ENCODE peak calls at places on chromosomes 12 and 14, in four cellular contexts. One of them, this sample, is unnamed.

GRCh38 chr12:3882896-3883564 is 9.8 kb upstream of the PARP11 start:
- DNase-seq in fibroblast of lung: peak
- DNase-seq in neuronal stem cell: no peak
- DNase-seq in RWPE1: no peak
- DNase-seq in this sample: no peak

GRCh38 chr12:106081606-106082005 is 57.1 kb downstream of the NUAK1 start:
- DNase-seq in fibroblast of lung: peak
- DNase-seq in neuronal stem cell: no peak
- DNase-seq in RWPE1: no peak
- DNase-seq in this sample: no peak

GRCh38 chr12:68240975-68241374 is 12.4 kb downstream of the IL22 start:
- DNase-seq in neuronal stem cell: no peak
- DNase-seq in fibroblast of lung: peak
- DNase-seq in RWPE1: no peak
- DNase-seq in this sample: no peak

GRCh38 chr12:39395866-39396265 is 47.1 kb downstream of the KIF21A start:
- DNase-seq in fibroblast of lung: no peak
- DNase-seq in neuronal stem cell: no peak
- DNase-seq in RWPE1: no peak
- DNase-seq in this sample: no peak

GRCh38 chr12:55687746-55688145 is 20.0 kb downstream of the ITGA7 start:
- DNase-seq in fibroblast of lung: peak
- DNase-seq in RWPE1: no peak
- DNase-seq in neuronal stem cell: no peak
- DNase-seq in this sample: no peak

GRCh38 chr12:116164976-116165425 is 112.5 kb downstream of the MED13L start:
- DNase-seq in neuronal stem cell: no peak
- DNase-seq in RWPE1: peak
- DNase-seq in fibroblast of lung: peak
- DNase-seq in this sample: no peak

GRCh38 chr12:26124491-26125450 is at the start of gene BHLHE41:
- DNase-seq in fibroblast of lung: peak
- DNase-seq in RWPE1: peak
- DNase-seq in neuronal stem cell: peak
- DNase-seq in this sample: peak

GRCh38 chr14:54177861-54178591 is 218.8 kb upstream of the CDKN3 start:
- DNase-seq in fibroblast of lung: peak
- DNase-seq in RWPE1: no peak
- DNase-seq in neuronal stem cell: no peak
- DNase-seq in this sample: no peak

GRCh38 chr12:132289356-132290202 is 39.8 kb downstream of the GALNT9 start:
- DNase-seq in RWPE1: no peak
- DNase-seq in fibroblast of lung: no peak
- DNase-seq in neuronal stem cell: no peak
- DNase-seq in this sample: no peak

GRCh38 chr14:20327005-20327869 is 5.8 kb downstream of the CCNB1IP1 start:
- DNase-seq in RWPE1: peak
- DNase-seq in fibroblast of lung: peak
- DNase-seq in neuronal stem cell: peak
- DNase-seq in this sample: no peak

GRCh38 chr12:34291426-34291901 is 269.2 kb downstream of the ALG10 start:
- DNase-seq in neuronal stem cell: no peak
- DNase-seq in RWPE1: no peak
- DNase-seq in fibroblast of lung: no peak
- DNase-seq in this sample: no peak

GRCh38 chr12:31659087-31659942 is at the start of gene ETFBKMT:
- DNase-seq in fibroblast of lung: peak
- DNase-seq in neuronal stem cell: peak
- DNase-seq in RWPE1: peak
- DNase-seq in this sample: peak

GRCh38 chr12:46266869-46267617 is 1.8 kb downstream of the SLC38A1 start:
- DNase-seq in neuronal stem cell: peak
- DNase-seq in RWPE1: peak
- DNase-seq in fibroblast of lung: peak
- DNase-seq in this sample: peak

GRCh38 chr12:43028826-43029225 is 439.3 kb upstream of the PRICKLE1 start:
- DNase-seq in RWPE1: no peak
- DNase-seq in fibroblast of lung: peak
- DNase-seq in neuronal stem cell: no peak
- DNase-seq in this sample: no peak

GRCh38 chr14:32472512-32473472 is 143.7 kb downstream of the AKAP6 start:
- DNase-seq in fibroblast of lung: peak
- DNase-seq in neuronal stem cell: no peak
- DNase-seq in RWPE1: peak
- DNase-seq in this sample: no peak

GRCh38 chr14:52348796-52349195 is 34.7 kb downstream of the PTGER2 start:
- DNase-seq in neuronal stem cell: no peak
- DNase-seq in RWPE1: no peak
- DNase-seq in fibroblast of lung: peak
- DNase-seq in this sample: no peak

GRCh38 chr14:22791302-22791701 is 23.9 kb downstream of the SLC7A7 start:
- DNase-seq in neuronal stem cell: no peak
- DNase-seq in RWPE1: peak
- DNase-seq in fibroblast of lung: peak
- DNase-seq in this sample: no peak

GRCh38 chr12:18250313-18250916 is 10.9 kb upstream of the PIK3C2G start:
- DNase-seq in fibroblast of lung: peak
- DNase-seq in RWPE1: peak
- DNase-seq in neuronal stem cell: peak
- DNase-seq in this sample: no peak

GRCh38 chr12:29725587-29726320 is 58.0 kb downstream of the TMTC1 start:
- DNase-seq in neuronal stem cell: no peak
- DNase-seq in fibroblast of lung: peak
- DNase-seq in RWPE1: no peak
- DNase-seq in this sample: peak

GRCh38 chr12:77344651-77345050 is 279.3 kb upstream of the E2F7 start:
- DNase-seq in fibroblast of lung: no peak
- DNase-seq in RWPE1: no peak
- DNase-seq in neuronal stem cell: no peak
- DNase-seq in this sample: no peak

GRCh38 chr12:42462486-42462885 is 127.1 kb downstream of the PRICKLE1 start:
- DNase-seq in neuronal stem cell: no peak
- DNase-seq in RWPE1: no peak
- DNase-seq in fibroblast of lung: no peak
- DNase-seq in this sample: no peak

GRCh38 chr14:65156568-65157366 is 54.5 kb upstream of the MAX start:
- DNase-seq in neuronal stem cell: no peak
- DNase-seq in RWPE1: no peak
- DNase-seq in fibroblast of lung: peak
- DNase-seq in this sample: no peak

GRCh38 chr12:59716049-59716448 is 120.2 kb downstream of the SLC16A7 start:
- DNase-seq in neuronal stem cell: no peak
- DNase-seq in fibroblast of lung: peak
- DNase-seq in RWPE1: no peak
- DNase-seq in this sample: no peak

GRCh38 chr12:90152897-90153624 is 444.4 kb upstream of the ATP2B1 start:
- DNase-seq in fibroblast of lung: no peak
- DNase-seq in RWPE1: no peak
- DNase-seq in neuronal stem cell: no peak
- DNase-seq in this sample: no peak

GRCh38 chr12:121992059-121992879 is 29.4 kb upstream of the BCL7A start:
- DNase-seq in neuronal stem cell: no peak
- DNase-seq in fibroblast of lung: peak
- DNase-seq in RWPE1: peak
- DNase-seq in this sample: peak

DNA sequence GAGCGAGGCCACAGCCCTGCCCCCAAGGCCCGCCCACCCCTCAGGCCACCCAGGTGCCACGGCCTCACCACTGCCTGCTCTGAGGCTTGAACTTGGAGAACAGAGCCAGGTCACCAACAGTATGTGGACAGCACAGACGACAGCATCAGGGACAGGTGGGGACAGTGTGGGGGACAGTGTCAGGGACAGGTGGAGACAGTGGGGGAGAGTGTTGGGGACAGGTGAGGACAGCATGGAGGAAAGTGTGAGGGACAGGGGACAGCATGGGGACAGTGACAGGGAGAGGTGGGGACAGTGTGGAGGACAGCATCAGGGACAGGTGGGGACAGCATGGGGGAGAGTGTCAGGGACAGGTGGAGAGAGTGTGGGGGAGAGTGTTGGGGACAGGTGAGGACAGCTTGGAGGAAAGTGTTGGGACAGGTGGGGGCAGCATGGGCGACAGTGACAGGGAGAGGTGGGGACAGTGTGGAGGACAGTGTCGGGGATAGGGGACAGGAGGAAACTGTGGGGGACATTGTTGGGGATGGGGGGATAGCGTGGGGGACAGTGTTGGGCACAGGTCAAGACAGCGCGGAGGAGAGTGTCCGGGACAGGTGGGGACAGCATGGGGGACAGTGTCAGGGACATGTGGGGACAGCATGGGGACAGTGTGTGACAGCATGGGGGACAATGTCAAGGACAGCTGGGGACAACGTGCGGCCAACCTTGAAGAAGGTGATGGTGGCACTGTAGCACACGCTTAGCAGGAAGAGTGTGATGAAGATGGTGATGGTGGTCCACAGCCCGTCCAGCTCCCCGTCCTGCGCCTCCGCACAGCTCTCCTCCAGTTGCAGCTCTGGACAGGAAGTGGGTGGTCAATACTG is 114.9 kb downstream of the TMEM121 start:
- DNase-seq in RWPE1: no peak
- DNase-seq in neuronal stem cell: no peak
- DNase-seq in fibroblast of lung: no peak
- DNase-seq in this sample: no peak
- H3K27ac ChIP-seq in RWPE1: no peak
- H3K27ac ChIP-seq in neuronal stem cell: no peak
- H3K27ac ChIP-seq in fibroblast of lung: no peak
- H3K27ac ChIP-seq in this sample: no peak

DNA sequence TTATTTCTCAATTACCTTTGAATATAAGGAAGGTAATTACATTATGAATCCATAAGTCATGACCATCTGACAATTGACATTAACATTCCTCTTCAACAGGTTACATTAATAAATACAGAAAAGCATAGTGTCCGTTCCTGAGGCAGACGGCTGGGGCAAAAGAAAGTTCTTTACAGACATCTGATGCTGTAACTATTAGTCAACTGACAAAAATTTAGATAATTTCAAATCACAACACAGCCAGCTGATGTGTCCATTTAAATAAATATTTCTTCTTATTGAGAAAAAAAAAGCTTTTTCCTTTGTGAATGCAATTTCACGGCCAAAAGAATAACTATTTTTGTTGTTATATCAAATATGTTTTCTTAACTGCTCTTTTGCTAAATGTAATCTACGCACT is 9.2 kb upstream of the PYROXD1 start:
- DNase-seq in RWPE1: no peak
- DNase-seq in fibroblast of lung: peak
- DNase-seq in neuronal stem cell: no peak
- DNase-seq in this sample: no peak
- H3K27ac ChIP-seq in RWPE1: no peak
- H3K27ac ChIP-seq in fibroblast of lung: no peak
- H3K27ac ChIP-seq in neuronal stem cell: no peak
- H3K27ac ChIP-seq in this sample: no peak

DNA sequence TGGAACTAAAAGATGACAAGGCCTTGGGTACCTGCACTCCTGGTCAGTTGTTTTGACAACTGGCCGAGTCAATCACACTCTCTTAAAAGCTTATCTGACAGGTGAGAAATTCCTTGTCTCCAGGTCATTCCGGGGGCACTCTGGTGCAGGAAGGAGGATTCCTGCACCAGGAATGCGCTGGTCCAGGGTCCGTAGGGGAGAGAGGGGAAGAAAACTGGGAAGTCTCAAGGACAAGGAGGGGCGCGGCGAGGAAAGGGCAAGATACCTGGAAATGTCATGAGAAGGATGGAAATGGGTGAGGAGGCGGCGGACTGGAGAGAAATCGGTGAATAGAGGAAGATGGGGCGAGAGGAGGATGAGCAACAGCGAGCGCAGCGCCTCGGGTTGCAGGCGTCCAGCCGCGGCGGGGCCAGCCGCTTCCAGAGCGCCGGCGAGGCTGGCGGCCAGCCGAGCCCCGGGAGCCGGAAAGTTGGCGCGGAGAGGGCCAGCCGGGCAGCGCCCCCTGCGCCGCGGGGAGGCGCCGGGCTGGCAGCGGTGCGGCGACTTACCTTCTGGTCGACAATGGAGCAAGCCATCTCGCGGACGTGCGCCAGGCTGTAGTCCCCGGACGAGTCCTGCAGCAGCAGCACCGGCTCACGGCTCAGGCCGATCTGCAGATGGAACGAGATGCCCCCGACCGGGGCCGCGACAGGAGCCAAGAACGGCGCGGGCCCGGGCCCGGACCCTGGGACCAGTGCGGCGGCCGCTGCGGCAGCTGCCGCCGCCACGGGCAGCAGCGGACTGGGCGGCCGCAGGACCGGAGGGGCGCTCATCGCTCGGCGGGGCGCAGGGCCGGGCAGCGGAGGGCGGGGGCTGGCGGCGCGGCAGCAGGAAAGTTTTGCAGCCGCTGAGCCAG is 699 bp downstream of the PRKD1 start:
- DNase-seq in neuronal stem cell: peak
- DNase-seq in fibroblast of lung: peak
- DNase-seq in RWPE1: peak
- DNase-seq in this sample: peak
- H3K27ac ChIP-seq in neuronal stem cell: peak
- H3K27ac ChIP-seq in fibroblast of lung: peak
- H3K27ac ChIP-seq in RWPE1: no peak
- H3K27ac ChIP-seq in this sample: peak

GRCh38 chr12:9864913-9865675 is 4.1 kb downstream of the CLEC2B start:
- DNase-seq in RWPE1: no peak
- DNase-seq in neuronal stem cell: no peak
- DNase-seq in fibroblast of lung: no peak
- DNase-seq in this sample: no peak

GRCh38 chr12:9867531-9867930 is 1.6 kb downstream of the CLEC2B start:
- DNase-seq in fibroblast of lung: no peak
- DNase-seq in neuronal stem cell: no peak
- DNase-seq in RWPE1: no peak
- DNase-seq in this sample: no peak

GRCh38 chr12:9868271-9868815 is 811 bp downstream of the CLEC2B start:
- DNase-seq in RWPE1: no peak
- DNase-seq in neuronal stem cell: no peak
- DNase-seq in fibroblast of lung: no peak
- DNase-seq in this sample: no peak

GRCh38 chr12:9868951-9869306 is 225 bp downstream of the CLEC2B start:
- DNase-seq in neuronal stem cell: no peak
- DNase-seq in RWPE1: no peak
- DNase-seq in fibroblast of lung: no peak
- DNase-seq in this sample: no peak

GRCh38 chr12:9866786-9867379 is 2.3 kb downstream of the CLEC2B start:
- DNase-seq in RWPE1: no peak
- DNase-seq in fibroblast of lung: no peak
- DNase-seq in neuronal stem cell: no peak
- DNase-seq in this sample: no peak
- H3K27ac ChIP-seq in RWPE1: no peak
- H3K27ac ChIP-seq in fibroblast of lung: no peak
- H3K27ac ChIP-seq in neuronal stem cell: no peak
- H3K27ac ChIP-seq in this sample: no peak

DNA sequence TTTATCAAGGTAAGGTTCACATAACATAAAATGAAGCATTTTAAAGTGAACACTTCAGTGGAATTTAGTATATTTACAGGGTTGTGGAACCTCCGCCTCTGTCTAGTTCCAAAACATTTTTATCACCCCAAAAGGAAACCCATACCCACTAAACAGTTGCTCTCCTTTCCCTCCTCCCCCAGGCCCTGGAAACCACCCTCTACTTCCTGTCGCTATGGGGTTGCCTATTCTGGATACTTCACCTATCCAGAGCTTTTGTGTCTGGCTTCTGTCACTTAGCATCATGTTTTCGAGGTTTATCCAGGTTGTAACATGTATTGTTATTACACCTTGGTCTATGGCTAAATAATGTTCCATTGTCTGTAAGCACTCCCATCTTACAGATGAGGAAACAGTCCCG is 27.7 kb upstream of the ZFP36L1 start:
- DNase-seq in RWPE1: no peak
- DNase-seq in neuronal stem cell: no peak
- DNase-seq in fibroblast of lung: no peak
- DNase-seq in this sample: no peak
- H3K27ac ChIP-seq in RWPE1: peak
- H3K27ac ChIP-seq in neuronal stem cell: no peak
- H3K27ac ChIP-seq in fibroblast of lung: no peak
- H3K27ac ChIP-seq in this sample: no peak

This sample was measured in substantia nigra.